ENCODE peak calls at places on chromosomes 13 and 19, in six cellular contexts. Q, P, T, R, Y and G are unnamed samples.

GRCh38 chr13:22740264-22740663 is 440.5 kb upstream of the SGCG start:
- DNase-seq in Q (no peak), P (no peak), T (no peak), Y (no peak), R (no peak), G (no peak)

GRCh38 chr19:43465468-43466120 is at the start of gene LYPD3:
- DNase-seq in R (no peak), Y (no peak), P (no peak), T (no peak), Q (no peak), G (no peak)

GRCh38 chr13:110327036-110327790 is 20.1 kb downstream of the COL4A2 start:
- DNase-seq in Y (no peak), R (no peak), T (no peak), P (no peak), Q (no peak), G (no peak)

GRCh38 chr13:67515895-67516294 is 285.8 kb upstream of the PCDH9 start:
- DNase-seq in T (no peak), Q (no peak), Y (no peak), R (no peak), P (no peak), G (no peak)

GRCh38 chr13:28324181-28324789 is 170.6 kb downstream of the FLT1 start:
- DNase-seq in Y (peak; percentile 2), Q (peak; percentile 30), P (peak; percentile 69), R (peak; percentile 3), T (peak; percentile 36), G (peak; percentile 75)

GRCh38 chr19:13954185-13954584 is 1.9 kb downstream of the DCAF15 start:
- DNase-seq in R (no peak), P (no peak), T (no peak), Y (no peak), Q (no peak), G (no peak)

GRCh38 chr13:56351041-56351440 is 789.7 kb upstream of the PRR20A start:
- DNase-seq in Y (no peak), Q (no peak), P (no peak), T (no peak), R (no peak), G (no peak)

GRCh38 chr13:29583073-29583785 is 12.3 kb downstream of the SLC7A1 start:
- DNase-seq in R (no peak), T (no peak), P (no peak), Q (no peak), Y (no peak), G (no peak)

GRCh38 chr13:77874406-77874805 is 44.2 kb downstream of the EDNRB start:
- DNase-seq in Q (no peak), R (no peak), P (no peak), T (no peak), Y (no peak), G (no peak)

GRCh38 chr13:98839826-98840769 is 87.6 kb upstream of the SLC15A1 start:
- DNase-seq in R (peak; percentile 2), Y (no peak), T (peak; percentile 41), P (peak; percentile 50), Q (no peak), G (peak; percentile 49)